ENCODE peak calls at places on chromosome 7, in nine cellular contexts. P is natural killer cell treated with Interleukin-12 subunit alpha and Interleukin-12 subunit beta and Interleukin-15 and Interleukin-18, amount 100 ng/mL, for 72 hours; C is T-helper 22 cell; I is KBM-7; F is GM18507; Z is right cardiac atrium; S is naive B cell; N is Daoy; B is GM20000. A is an unnamed sample.
A peak's percentile ranks its signal among the peaks of the same experiment; 100 is the strongest.

GRCh38 chr7:113000316-113001020 is 86.2 kb downstream of the GPR85 start:
- DNase-seq in P (no peak), C (no peak), I (no peak), F (no peak), Z (no peak), S (no peak), N (no peak), B (no peak), A (no peak)

GRCh38 chr7:88314092-88314491 is 7.4 kb upstream of the STEAP4 start:
- DNase-seq in P (no peak), C (no peak), I (peak; percentile 11), F (no peak), Z (no peak), S (no peak), N (no peak), B (no peak), A (no peak)

GRCh38 chr7:70559815-70560214 is 572.1 kb upstream of the GALNT17 start:
- DNase-seq in P (no peak), C (no peak), I (no peak), F (no peak), Z (no peak), S (no peak), N (no peak), B (no peak), A (no peak)

GRCh38 chr7:381211-382117 is 91.5 kb downstream of the FOXL3 start:
- DNase-seq in P (no peak), C (peak; percentile 16), I (no peak), F (no peak), Z (peak; percentile 43), S (peak; percentile 30), N (no peak), B (no peak), A (no peak)

GRCh38 chr7:55155351-55156117 is 136.7 kb downstream of the EGFR start:
- DNase-seq in P (no peak), C (no peak), I (no peak), F (no peak), Z (no peak), S (no peak), N (no peak), B (no peak), A (no peak)

GRCh38 chr7:157412021-157412443 is 75.2 kb downstream of the DNAJB6 start:
- DNase-seq in P (no peak), C (peak; percentile 62), I (no peak), F (no peak), Z (no peak), S (no peak), N (peak; percentile 86), B (no peak), A (no peak)

GRCh38 chr7:74587435-74588126 is 69.9 kb upstream of the GTF2I start:
- DNase-seq in P (no peak), C (no peak), I (no peak), F (peak; percentile 75), Z (peak; percentile 97), S (no peak), N (peak; percentile 99), B (peak; percentile 81), A (peak; percentile 91)

GRCh38 chr7:121755286-121755685 is 117.7 kb upstream of the PTPRZ1 start:
- DNase-seq in P (no peak), C (no peak), I (no peak), F (no peak), Z (no peak), S (no peak), N (no peak), B (no peak), A (no peak)

GRCh38 chr7:18976715-18977466 is 140.5 kb downstream of the TWIST1 start:
- DNase-seq in P (no peak), C (no peak), I (no peak), F (no peak), Z (no peak), S (no peak), N (no peak), B (no peak), A (no peak)